ENCODE peak calls at places on chromosomes 16 and 17, in five cellular contexts. S is amniotic stem cell, T is aorta, U is colonic mucosa, Y is endothelial cell of umbilical vein. E is an unnamed sample.

GRCh38 chr17:8662076-8662831 is 31.7 kb upstream of the MYH10 start:
- DNase-seq in T (no peak), U (no peak), S (no peak), Y (no peak), E (no peak)

GRCh38 chr17:78674595-78675315 is 97.6 kb upstream of the DNAH17 start:
- DNase-seq in U (no peak), Y (no peak), T (no peak), S (no peak), E (no peak)

GRCh38 chr16:24834459-24835335 is 11.1 kb upstream of the SLC5A11 start:
- DNase-seq in T (no peak), Y (peak; percentile 52), S (no peak), U (peak; percentile 82), E (peak; percentile 56)

GRCh38 chr16:22210854-22211253 is 4.8 kb downstream of the EEF2K start:
- DNase-seq in S (no peak), Y (no peak), T (no peak), U (no peak), E (no peak)

GRCh38 chr17:32155896-32156295 is 13.6 kb downstream of the RHOT1 start:
- DNase-seq in Y (no peak), U (no peak), S (no peak), T (no peak), E (no peak)

GRCh38 chr17:214881-215331 is 33.5 kb upstream of the DOC2B start:
- DNase-seq in U (no peak), T (peak; percentile 38), S (no peak), Y (no peak), E (no peak)

GRCh38 chr17:69450857-69451410 is 36.4 kb downstream of the MAP2K6 start:
- DNase-seq in S (no peak), Y (peak; percentile 90), T (no peak), U (no peak), E (peak; percentile 92)

GRCh38 chr16:85969159-85969558 is 70.2 kb downstream of the IRF8 start:
- DNase-seq in U (no peak), Y (no peak), S (no peak), T (no peak), E (no peak)

GRCh38 chr16:55824473-55824872 is 8.4 kb downstream of the CES1 start:
- DNase-seq in T (no peak), U (no peak), S (no peak), Y (no peak), E (no peak)

GRCh38 chr16:89722392-89723278 is 1.3 kb downstream of the ZNF276 start:
- DNase-seq in T (peak; percentile 76), S (no peak), Y (peak; percentile 50), U (peak; percentile 93), E (peak; percentile 62)

GRCh38 chr17:59707182-59707970 is at the start of the genes PTRH2 and VMP1:
- DNase-seq in S (peak; percentile 99), Y (peak; percentile 100), U (peak; percentile 98), T (peak; percentile 99), E (peak; percentile 98)

E was measured in dermis microvascular lymphatic vessel endothelial cell.